ENCODE peak calls at places on chromosome 2, in ten cellular contexts. One of them, this sample, is unnamed.

GRCh38 chr2:122805346-122805745 is 1049.9 kb downstream of the TSN start:
- DNase-seq in kidney: no peak
- DNase-seq in astrocyte: no peak
- DNase-seq in fibroblast of lung: no peak
- DNase-seq in PC-3: no peak
- DNase-seq in neural progenitor cell: no peak
- DNase-seq in mammary epithelial cell: no peak
- DNase-seq in endothelial cell of umbilical vein: no peak
- DNase-seq in IMR-90: no peak
- DNase-seq in SK-N-SH: no peak
- DNase-seq in this sample: no peak

GRCh38 chr2:137252934-137253333 is 487.6 kb downstream of the THSD7B start:
- DNase-seq in neural progenitor cell: no peak
- DNase-seq in astrocyte: peak; percentile 57
- DNase-seq in mammary epithelial cell: peak; percentile 81
- DNase-seq in IMR-90: no peak
- DNase-seq in endothelial cell of umbilical vein: no peak
- DNase-seq in kidney: no peak
- DNase-seq in SK-N-SH: no peak
- DNase-seq in PC-3: peak; percentile 81
- DNase-seq in fibroblast of lung: no peak
- DNase-seq in this sample: peak; percentile 36

GRCh38 chr2:101473911-101474751 is 781 bp downstream of the RFX8 start:
- DNase-seq in fibroblast of lung: peak; percentile 60
- DNase-seq in PC-3: peak; percentile 23
- DNase-seq in kidney: peak; percentile 80
- DNase-seq in astrocyte: peak; percentile 47
- DNase-seq in mammary epithelial cell: peak; percentile 24
- DNase-seq in SK-N-SH: peak; percentile 84
- DNase-seq in endothelial cell of umbilical vein: no peak
- DNase-seq in IMR-90: peak; percentile 45
- DNase-seq in neural progenitor cell: peak; percentile 74
- DNase-seq in this sample: peak; percentile 70

GRCh38 chr2:2222931-2223330 is 108.1 kb downstream of the MYT1L start:
- DNase-seq in endothelial cell of umbilical vein: no peak
- DNase-seq in kidney: no peak
- DNase-seq in SK-N-SH: no peak
- DNase-seq in fibroblast of lung: no peak
- DNase-seq in mammary epithelial cell: no peak
- DNase-seq in astrocyte: peak; percentile 34
- DNase-seq in neural progenitor cell: no peak
- DNase-seq in IMR-90: no peak
- DNase-seq in PC-3: peak; percentile 24
- DNase-seq in this sample: no peak

GRCh38 chr2:24740142-24740541 is 53.0 kb downstream of the PTRHD1 start:
- DNase-seq in mammary epithelial cell: no peak
- DNase-seq in astrocyte: no peak
- DNase-seq in endothelial cell of umbilical vein: no peak
- DNase-seq in PC-3: no peak
- DNase-seq in kidney: no peak
- DNase-seq in fibroblast of lung: no peak
- DNase-seq in IMR-90: no peak
- DNase-seq in SK-N-SH: no peak
- DNase-seq in neural progenitor cell: no peak
- DNase-seq in this sample: no peak

GRCh38 chr2:88673363-88673762 is 18.1 kb upstream of the RPIA start:
- DNase-seq in endothelial cell of umbilical vein: no peak
- DNase-seq in IMR-90: no peak
- DNase-seq in astrocyte: no peak
- DNase-seq in kidney: no peak
- DNase-seq in neural progenitor cell: no peak
- DNase-seq in fibroblast of lung: no peak
- DNase-seq in PC-3: no peak
- DNase-seq in SK-N-SH: no peak
- DNase-seq in mammary epithelial cell: no peak
- DNase-seq in this sample: no peak

GRCh38 chr2:43155842-43156511 is 70.4 kb downstream of the ZFP36L2 start:
- DNase-seq in endothelial cell of umbilical vein: no peak
- DNase-seq in kidney: no peak
- DNase-seq in PC-3: no peak
- DNase-seq in IMR-90: no peak
- DNase-seq in astrocyte: no peak
- DNase-seq in neural progenitor cell: no peak
- DNase-seq in fibroblast of lung: no peak
- DNase-seq in mammary epithelial cell: no peak
- DNase-seq in SK-N-SH: peak; percentile 15
- DNase-seq in this sample: no peak

GRCh38 chr2:205629021-205629817 is 53.1 kb upstream of the NRP2 start:
- DNase-seq in PC-3: no peak
- DNase-seq in neural progenitor cell: no peak
- DNase-seq in SK-N-SH: no peak
- DNase-seq in mammary epithelial cell: no peak
- DNase-seq in fibroblast of lung: no peak
- DNase-seq in kidney: no peak
- DNase-seq in astrocyte: no peak
- DNase-seq in IMR-90: no peak
- DNase-seq in endothelial cell of umbilical vein: no peak
- DNase-seq in this sample: no peak

GRCh38 chr2:38260972-38261371 is 116.1 kb downstream of the ATL2 start:
- DNase-seq in fibroblast of lung: no peak
- DNase-seq in IMR-90: no peak
- DNase-seq in SK-N-SH: no peak
- DNase-seq in PC-3: no peak
- DNase-seq in mammary epithelial cell: no peak
- DNase-seq in neural progenitor cell: no peak
- DNase-seq in astrocyte: no peak
- DNase-seq in kidney: no peak
- DNase-seq in endothelial cell of umbilical vein: no peak
- DNase-seq in this sample: no peak

GRCh38 chr2:166637051-166637450 is 143.0 kb upstream of the SCN7A start:
- DNase-seq in mammary epithelial cell: no peak
- DNase-seq in fibroblast of lung: peak; percentile 68
- DNase-seq in astrocyte: no peak
- DNase-seq in SK-N-SH: no peak
- DNase-seq in neural progenitor cell: no peak
- DNase-seq in kidney: no peak
- DNase-seq in IMR-90: peak; percentile 44
- DNase-seq in PC-3: no peak
- DNase-seq in endothelial cell of umbilical vein: no peak
- DNase-seq in this sample: no peak

GRCh38 chr2:46311651-46312223 is 14.5 kb downstream of the EPAS1 start:
- DNase-seq in astrocyte: peak; percentile 92
- DNase-seq in mammary epithelial cell: peak; percentile 65
- DNase-seq in endothelial cell of umbilical vein: no peak
- DNase-seq in SK-N-SH: no peak
- DNase-seq in PC-3: no peak
- DNase-seq in fibroblast of lung: no peak
- DNase-seq in kidney: no peak
- DNase-seq in neural progenitor cell: no peak
- DNase-seq in IMR-90: no peak
- DNase-seq in this sample: no peak
- H3K9ac ChIP-seq in astrocyte: no peak overlapping the region
- H3K9ac ChIP-seq in mammary epithelial cell: peak overlapping the region; percentile 7
- H3K9ac ChIP-seq in endothelial cell of umbilical vein: no peak overlapping the region
- H3K9ac ChIP-seq in SK-N-SH: peak overlapping the region; percentile 3
- H3K9ac ChIP-seq in PC-3: no peak overlapping the region
- H3K9ac ChIP-seq in fibroblast of lung: no peak overlapping the region
- H3K9ac ChIP-seq in kidney: no peak overlapping the region
- H3K9ac ChIP-seq in neural progenitor cell: no peak overlapping the region
- H3K9ac ChIP-seq in IMR-90: no peak overlapping the region
- H3K9ac ChIP-seq in this sample: no peak overlapping the region

GRCh38 chr2:213251618-213252017 is 32.6 kb upstream of the SPAG16 start:
- DNase-seq in endothelial cell of umbilical vein: peak; percentile 70
- DNase-seq in IMR-90: peak; percentile 81
- DNase-seq in fibroblast of lung: peak; percentile 89
- DNase-seq in PC-3: peak; percentile 93
- DNase-seq in mammary epithelial cell: peak; percentile 31
- DNase-seq in kidney: no peak
- DNase-seq in neural progenitor cell: peak; percentile 83
- DNase-seq in SK-N-SH: peak; percentile 42
- DNase-seq in astrocyte: peak; percentile 56
- DNase-seq in this sample: peak; percentile 92

GRCh38 chr2:213248637-213249036 is 35.6 kb upstream of the SPAG16 start:
- DNase-seq in neural progenitor cell: no peak
- DNase-seq in IMR-90: no peak
- DNase-seq in kidney: no peak
- DNase-seq in PC-3: peak; percentile 20
- DNase-seq in endothelial cell of umbilical vein: no peak
- DNase-seq in SK-N-SH: no peak
- DNase-seq in astrocyte: no peak
- DNase-seq in mammary epithelial cell: peak; percentile 55
- DNase-seq in fibroblast of lung: no peak
- DNase-seq in this sample: no peak

GRCh38 chr2:213253162-213253561 is 31.1 kb upstream of the SPAG16 start:
- DNase-seq in kidney: no peak
- DNase-seq in fibroblast of lung: no peak
- DNase-seq in astrocyte: no peak
- DNase-seq in IMR-90: no peak
- DNase-seq in endothelial cell of umbilical vein: no peak
- DNase-seq in SK-N-SH: no peak
- DNase-seq in PC-3: no peak
- DNase-seq in neural progenitor cell: no peak
- DNase-seq in mammary epithelial cell: no peak
- DNase-seq in this sample: no peak

GRCh38 chr2:213249502-213249901 is 34.8 kb upstream of the SPAG16 start:
- DNase-seq in kidney: no peak
- DNase-seq in endothelial cell of umbilical vein: no peak
- DNase-seq in PC-3: peak; percentile 28
- DNase-seq in neural progenitor cell: no peak
- DNase-seq in astrocyte: no peak
- DNase-seq in fibroblast of lung: no peak
- DNase-seq in IMR-90: no peak
- DNase-seq in SK-N-SH: no peak
- DNase-seq in mammary epithelial cell: no peak
- DNase-seq in this sample: no peak

GRCh38 chr2:213252206-213252605 is 32.1 kb upstream of the SPAG16 start:
- DNase-seq in fibroblast of lung: no peak
- DNase-seq in astrocyte: no peak
- DNase-seq in IMR-90: no peak
- DNase-seq in mammary epithelial cell: no peak
- DNase-seq in neural progenitor cell: peak; percentile 50
- DNase-seq in SK-N-SH: no peak
- DNase-seq in PC-3: peak; percentile 12
- DNase-seq in endothelial cell of umbilical vein: no peak
- DNase-seq in kidney: no peak
- DNase-seq in this sample: no peak
- H3K9ac ChIP-seq in fibroblast of lung: no peak overlapping the region
- H3K9ac ChIP-seq in astrocyte: peak overlapping the region; percentile 8
- H3K9ac ChIP-seq in IMR-90: no peak overlapping the region
- H3K9ac ChIP-seq in mammary epithelial cell: no peak overlapping the region
- H3K9ac ChIP-seq in neural progenitor cell: no peak overlapping the region
- H3K9ac ChIP-seq in SK-N-SH: no peak overlapping the region
- H3K9ac ChIP-seq in PC-3: peak overlapping the region; percentile 16
- H3K9ac ChIP-seq in endothelial cell of umbilical vein: no peak overlapping the region
- H3K9ac ChIP-seq in kidney: no peak overlapping the region
- H3K9ac ChIP-seq in this sample: no peak overlapping the region

GRCh38 chr2:27322766-27323591 is at the start of gene MPV17:
- DNase-seq in SK-N-SH: peak; percentile 98
- DNase-seq in IMR-90: peak; percentile 91
- DNase-seq in kidney: peak; percentile 97
- DNase-seq in neural progenitor cell: peak; percentile 93
- DNase-seq in endothelial cell of umbilical vein: peak; percentile 90
- DNase-seq in PC-3: peak; percentile 93
- DNase-seq in astrocyte: peak; percentile 88
- DNase-seq in fibroblast of lung: peak; percentile 90
- DNase-seq in mammary epithelial cell: peak; percentile 90
- DNase-seq in this sample: peak; percentile 97

GRCh38 chr2:27322301-27322765 is 564 bp downstream of the MPV17 start:
- DNase-seq in PC-3: peak; percentile 4
- DNase-seq in fibroblast of lung: no peak
- DNase-seq in kidney: peak; percentile 78
- DNase-seq in astrocyte: no peak
- DNase-seq in endothelial cell of umbilical vein: no peak
- DNase-seq in neural progenitor cell: no peak
- DNase-seq in SK-N-SH: peak; percentile 49
- DNase-seq in mammary epithelial cell: no peak
- DNase-seq in IMR-90: peak; percentile 8
- DNase-seq in this sample: peak; percentile 50

GRCh38 chr2:27324720-27325119 is 1.8 kb upstream of the MPV17 start:
- DNase-seq in neural progenitor cell: no peak
- DNase-seq in SK-N-SH: no peak
- DNase-seq in fibroblast of lung: no peak
- DNase-seq in mammary epithelial cell: no peak
- DNase-seq in PC-3: no peak
- DNase-seq in kidney: no peak
- DNase-seq in endothelial cell of umbilical vein: no peak
- DNase-seq in IMR-90: no peak
- DNase-seq in astrocyte: no peak
- DNase-seq in this sample: no peak

GRCh38 chr2:27323592-27324285 is 842 bp upstream of the MPV17 start:
- DNase-seq in kidney: no peak
- DNase-seq in neural progenitor cell: no peak
- DNase-seq in IMR-90: no peak
- DNase-seq in PC-3: peak; percentile 6
- DNase-seq in SK-N-SH: no peak
- DNase-seq in fibroblast of lung: no peak
- DNase-seq in astrocyte: no peak
- DNase-seq in endothelial cell of umbilical vein: no peak
- DNase-seq in mammary epithelial cell: no peak
- DNase-seq in this sample: no peak

DNA sequence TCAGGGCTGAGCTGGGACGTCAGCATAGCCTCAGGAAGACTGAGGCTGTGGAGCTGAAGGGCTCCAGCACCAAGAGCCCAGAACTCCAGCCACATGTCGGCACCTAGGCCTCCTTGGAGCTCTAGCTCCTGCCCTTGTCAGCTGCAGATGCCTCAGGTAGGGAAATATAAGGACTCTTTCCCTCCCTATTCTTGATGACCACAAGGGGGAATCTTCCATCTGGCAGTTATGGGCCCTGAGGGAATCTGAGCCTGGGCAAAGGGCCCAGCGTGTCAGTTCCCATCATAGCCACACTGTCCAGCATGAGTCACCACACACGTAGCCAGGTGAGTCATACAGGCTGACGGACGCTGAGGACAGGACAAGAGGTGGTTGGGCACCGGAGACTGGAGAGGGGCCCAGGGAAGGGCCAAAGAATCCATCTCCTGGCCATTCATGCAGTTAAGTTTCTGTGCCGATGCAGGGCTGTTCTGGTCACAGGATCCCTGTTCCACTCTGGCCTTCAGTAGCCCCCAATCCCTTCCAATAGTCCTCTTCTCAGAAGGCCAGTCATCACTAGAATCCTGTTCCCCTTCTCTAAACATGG is 1.8 kb downstream of the MPV17 start:
- DNase-seq in fibroblast of lung: peak; percentile 98
- DNase-seq in endothelial cell of umbilical vein: peak; percentile 91
- DNase-seq in kidney: peak; percentile 84
- DNase-seq in IMR-90: peak; percentile 99
- DNase-seq in PC-3: peak; percentile 99
- DNase-seq in mammary epithelial cell: peak; percentile 98
- DNase-seq in neural progenitor cell: peak; percentile 19
- DNase-seq in SK-N-SH: peak; percentile 66
- DNase-seq in astrocyte: peak; percentile 97
- DNase-seq in this sample: peak; percentile 92
- H3K9ac ChIP-seq in fibroblast of lung: no peak overlapping the region
- H3K9ac ChIP-seq in endothelial cell of umbilical vein: no peak overlapping the region
- H3K9ac ChIP-seq in kidney: no peak overlapping the region
- H3K9ac ChIP-seq in IMR-90: no peak overlapping the region
- H3K9ac ChIP-seq in PC-3: peak overlapping the region; percentile 97
- H3K9ac ChIP-seq in mammary epithelial cell: peak overlapping the region; percentile 25
- H3K9ac ChIP-seq in neural progenitor cell: no peak overlapping the region
- H3K9ac ChIP-seq in SK-N-SH: peak overlapping the region; percentile 90
- H3K9ac ChIP-seq in astrocyte: peak overlapping the region; percentile 99
- H3K9ac ChIP-seq in this sample: peak overlapping the region; percentile 35

GRCh38 chr2:85541753-85542457 is 2.9 kb downstream of the MAT2A start:
- DNase-seq in astrocyte: no peak
- DNase-seq in fibroblast of lung: peak; percentile 43
- DNase-seq in PC-3: no peak
- DNase-seq in IMR-90: no peak
- DNase-seq in neural progenitor cell: no peak
- DNase-seq in mammary epithelial cell: no peak
- DNase-seq in endothelial cell of umbilical vein: no peak
- DNase-seq in kidney: no peak
- DNase-seq in SK-N-SH: no peak
- DNase-seq in this sample: no peak
- H3K9ac ChIP-seq in astrocyte: peak overlapping the region; percentile 99
- H3K9ac ChIP-seq in fibroblast of lung: no peak overlapping the region
- H3K9ac ChIP-seq in PC-3: peak overlapping the region; percentile 100
- H3K9ac ChIP-seq in IMR-90: peak overlapping the region; percentile 22
- H3K9ac ChIP-seq in neural progenitor cell: no peak overlapping the region
- H3K9ac ChIP-seq in mammary epithelial cell: peak overlapping the region; percentile 96
- H3K9ac ChIP-seq in endothelial cell of umbilical vein: no peak overlapping the region
- H3K9ac ChIP-seq in kidney: peak overlapping the region; percentile 24
- H3K9ac ChIP-seq in SK-N-SH: peak overlapping the region; percentile 99
- H3K9ac ChIP-seq in this sample: peak overlapping the region; percentile 99